ENCODE peak calls at places on chromosomes 2 and 18, in five cellular contexts. D is stimulated activated CD4-positive, alpha-beta T cell treated with anti-CD3 and anti-CD28 coated beads, TNF-alpha, amount 100 ng/mL, for 4 hours; G is Caki2; T is aorta; N is HFF-Myc. B is an unnamed sample.

GRCh38 chr2:111617804-111618576 is 266.0 kb downstream of the ANAPC1 start:
- DNase-seq in G (peak), T (peak), N (no peak), D (no peak), B (no peak)

GRCh38 chr2:104938226-104938941 is 84.5 kb downstream of the POU3F3 start:
- DNase-seq in G (peak), T (no peak), N (no peak), D (no peak), B (peak)

GRCh38 chr18:37637451-37637850 is 71.9 kb upstream of the CELF4 start:
- DNase-seq in N (no peak), G (no peak), T (no peak), D (no peak), B (no peak)

GRCh38 chr2:127220102-127220806 is at the start of gene CYP27C1:
- DNase-seq in N (no peak), D (no peak), T (no peak), G (peak), B (no peak)

GRCh38 chr2:20633794-20634259 is 17.1 kb downstream of the HS1BP3 start:
- DNase-seq in T (peak), G (no peak), N (no peak), D (no peak), B (no peak)

GRCh38 chr2:45119038-45119437 is 109.8 kb upstream of the SIX2 start:
- DNase-seq in N (no peak), T (no peak), G (peak), D (no peak), B (no peak)

GRCh38 chr2:240856151-240856980 is 12.3 kb upstream of the AGXT start:
- DNase-seq in N (no peak), G (no peak), D (no peak), T (peak), B (no peak)

GRCh38 chr2:150621800-150622199 is 134.3 kb upstream of the RND3 start:
- DNase-seq in D (no peak), T (no peak), G (peak), N (no peak), B (no peak)